ENCODE peak calls at places on chromosomes 16 and 17, in seven cellular contexts. C is ACHN; E is fibroblast of the conjunctiva; L is AG10803; Y is cardiac fibroblast; D is activated CD8-positive, alpha-beta memory T cell treated with anti-CD3 and anti-CD28 coated beads for 1 hour; W is HEK293T. B is an unnamed sample.

GRCh38 chr17:53837131-53837530 is 14.4 kb downstream of the KIF2B start:
- DNase-seq in E (peak; percentile 18), L (no peak), C (no peak), Y (peak; percentile 12), W (no peak), D (no peak), B (no peak)

GRCh38 chr16:68401871-68402747 is 46.2 kb downstream of the SMPD3 start:
- DNase-seq in L (peak; percentile 75), C (no peak), E (no peak), D (no peak), W (no peak), Y (peak; percentile 53), B (no peak)

GRCh38 chr17:39212841-39213480 is 12.8 kb downstream of the STAC2 start:
- DNase-seq in E (no peak), D (no peak), W (no peak), L (no peak), Y (no peak), C (no peak), B (no peak)

GRCh38 chr16:81889896-81890634 is 111.0 kb downstream of the PLCG2 start:
- DNase-seq in E (peak; percentile 26), C (peak; percentile 72), Y (peak; percentile 79), W (peak; percentile 66), L (peak; percentile 66), D (peak; percentile 18), B (peak; percentile 25)

GRCh38 chr17:44097110-44097810 is 26.2 kb downstream of the HDAC5 start:
- DNase-seq in C (peak; percentile 82), D (no peak), E (no peak), Y (peak; percentile 48), W (no peak), L (peak; percentile 94), B (no peak)

GRCh38 chr17:74945543-74945942 is 9.8 kb downstream of the OTOP3 start:
- DNase-seq in L (no peak), C (no peak), W (no peak), E (no peak), Y (no peak), D (no peak), B (no peak)

GRCh38 chr16:89700100-89700648 is 1.3 kb downstream of the SPATA2L start:
- DNase-seq in D (peak; percentile 95), E (peak; percentile 95), W (peak; percentile 95), C (peak; percentile 100), Y (peak; percentile 99), L (peak; percentile 95), B (peak; percentile 87)

GRCh38 chr17:78179372-78179771 is 7.5 kb downstream of the TK1 start:
- DNase-seq in E (no peak), Y (peak; percentile 67), W (no peak), L (peak; percentile 58), C (no peak), D (no peak), B (peak; percentile 28)

GRCh38 chr17:31919802-31920525 is 16.8 kb upstream of the SUZ12 start:
- DNase-seq in Y (peak; percentile 75), C (no peak), W (no peak), D (no peak), L (no peak), E (no peak), B (no peak)

GRCh38 chr16:88747588-88748301 is 37.3 kb downstream of the PIEZO1 start:
- DNase-seq in Y (peak; percentile 34), W (peak; percentile 69), C (peak; percentile 37), E (no peak), D (no peak), L (no peak), B (peak; percentile 40)

B was measured in T1000.